ENCODE peak calls at places on chromosome 6, in four cellular contexts. B is K562, X is HepG2, A is WTC11. V is an unnamed sample.

GRCh38 chr6:82178084-82178758 is 69.3 kb downstream of the IBTK start:
- DNase-seq in A (no peak), B (no peak), X (peak; percentile 5), V (peak; percentile 7)

GRCh38 chr6:106142876-106143431 is 56.8 kb downstream of the PRDM1 start:
- DNase-seq in B (no peak), A (no peak), X (no peak), V (no peak)

GRCh38 chr6:118680452-118681095 is 29.2 kb upstream of the CEP85L start:
- DNase-seq in B (no peak), A (no peak), X (no peak), V (no peak)

GRCh38 chr6:161434331-161434730 is 160.5 kb upstream of the AGPAT4 start:
- DNase-seq in B (no peak), X (no peak), A (no peak), V (no peak)

GRCh38 chr6:166006593-166007301 is 160.9 kb downstream of the TBXT start:
- DNase-seq in X (no peak), A (no peak), B (no peak), V (no peak)

GRCh38 chr6:135576055-135576454 is 78.5 kb upstream of the AHI1 start:
- DNase-seq in X (no peak), B (no peak), A (no peak), V (no peak)

GRCh38 chr6:25608562-25609174 is 43.3 kb upstream of the SCGN start:
- DNase-seq in B (no peak), A (no peak), X (no peak), V (no peak)

GRCh38 chr6:35501784-35502183 is 4.9 kb upstream of the TEAD3 start:
- DNase-seq in X (no peak), B (no peak), A (no peak), V (no peak)

GRCh38 chr6:107560657-107561056 is 70.7 kb downstream of the SOBP start:
- DNase-seq in A (no peak), B (no peak), X (no peak), V (peak; percentile 34)

GRCh38 chr6:33456156-33456555 is 1.8 kb downstream of the ZBTB9 start:
- DNase-seq in A (no peak), X (no peak), B (no peak), V (no peak)

GRCh38 chr6:23412770-23413169 is 713.2 kb upstream of the NRSN1 start:
- DNase-seq in X (no peak), B (no peak), A (no peak), V (no peak)

GRCh38 chr6:52566853-52567279 is 10.0 kb downstream of the TRAM2 start:
- DNase-seq in A (no peak), X (peak; percentile 58), B (no peak), V (no peak)

GRCh38 chr6:1771324-1771723 is 161.6 kb downstream of the FOXC1 start:
- DNase-seq in A (no peak), B (no peak), X (no peak), V (no peak)

GRCh38 chr6:169529931-169530761 is 171.7 kb downstream of the WDR27 start:
- DNase-seq in B (no peak), X (no peak), A (no peak), V (no peak)

GRCh38 chr6:21831531-21832291 is 238.2 kb downstream of the SOX4 start:
- DNase-seq in B (no peak), A (no peak), X (no peak), V (no peak)

GRCh38 chr6:28682542-28682941 is 156.9 kb downstream of the GPX5 start:
- DNase-seq in B (no peak), A (no peak), X (no peak), V (no peak)

GRCh38 chr6:28683945-28684538 is 158.4 kb downstream of the GPX5 start:
- DNase-seq in X (peak; percentile 68), B (peak; percentile 66), A (peak; percentile 27), V (peak; percentile 56)
- TF ChIP-seq ELF4 in X (no peak), B (no peak), A (no peak), V (no peak)

DNA sequence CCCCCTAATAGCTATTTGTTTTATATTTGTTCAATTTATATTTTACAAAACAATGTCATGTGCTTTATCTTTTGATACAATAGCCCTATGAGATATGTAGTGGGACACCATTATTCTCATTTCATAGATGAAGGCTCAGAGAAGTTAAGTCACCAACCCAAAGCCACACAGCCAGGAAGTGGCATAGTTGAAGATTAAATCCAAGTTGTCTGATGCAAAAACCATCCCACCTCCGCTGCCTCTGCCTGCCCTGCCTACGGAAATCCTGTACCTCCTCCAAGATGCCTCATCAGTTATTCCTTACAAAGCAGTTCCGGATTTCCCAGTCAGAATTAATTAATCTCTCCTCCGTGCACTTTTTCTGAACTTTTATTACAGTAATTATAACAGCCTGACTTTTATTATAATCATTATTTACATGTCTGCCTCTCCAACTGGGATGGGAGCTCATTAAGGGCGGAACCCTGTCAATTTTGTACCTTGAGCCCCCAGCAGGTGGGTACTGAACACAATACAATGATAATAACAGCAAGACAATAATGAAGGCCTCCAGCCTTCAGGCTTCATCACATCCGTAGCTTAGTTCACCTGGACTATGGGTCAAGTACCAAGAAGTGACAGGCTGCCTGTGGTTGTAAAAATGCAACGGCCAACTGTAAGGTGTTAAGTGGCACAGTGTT is 54.7 kb downstream of the LRFN2 start:
- DNase-seq in B (no peak), X (no peak), A (no peak), V (no peak)
- TF ChIP-seq ELF4 in B (no peak), X (no peak), A (no peak), V (no peak)

DNA sequence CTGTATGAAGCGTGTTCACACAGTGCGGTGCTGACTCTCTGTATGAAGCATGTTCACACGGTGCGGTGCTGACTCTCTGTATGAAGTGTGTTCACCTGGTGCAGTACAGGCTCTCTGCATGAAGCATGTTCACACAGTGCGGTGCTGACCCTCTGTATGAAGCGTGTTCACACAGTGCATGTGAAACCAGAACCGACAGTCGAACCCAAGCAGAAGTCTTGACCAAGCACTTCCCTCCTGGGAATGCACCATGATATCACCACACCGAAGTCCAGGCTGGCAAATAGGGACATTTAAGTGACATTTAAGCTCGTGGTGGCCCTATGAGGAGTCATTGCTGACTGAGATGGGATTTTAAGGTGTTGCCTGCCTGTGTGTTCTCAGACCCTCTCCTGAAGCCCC is 11.3 kb upstream of the SERPINB1 start:
- DNase-seq in B (no peak), A (no peak), X (no peak), V (no peak)
- TF ChIP-seq ELF4 in B (no peak), A (no peak), X (no peak), V (no peak)

DNA sequence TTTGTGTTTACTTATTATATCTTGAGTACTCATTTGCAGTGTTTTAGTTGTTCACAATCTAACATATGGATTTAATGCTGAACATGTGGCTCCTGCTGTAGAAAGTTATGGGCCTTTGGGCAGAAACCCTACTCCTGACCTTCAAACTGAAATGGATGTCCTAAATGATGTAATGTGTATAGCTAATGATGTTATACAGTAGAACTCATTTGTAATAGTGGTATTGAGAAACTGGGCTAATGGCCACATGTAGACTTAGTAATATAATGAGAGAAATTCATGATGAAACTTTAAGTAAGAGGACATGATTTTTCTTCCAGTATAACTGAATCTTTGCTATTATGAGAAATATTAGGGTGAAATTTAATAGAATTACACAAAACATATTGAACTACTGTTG is 121.3 kb upstream of the PTPRK start:
- DNase-seq in A (no peak), B (no peak), X (no peak), V (no peak)
- TF ChIP-seq ELF4 in A (no peak), B (no peak), X (no peak), V (no peak)

GRCh38 chr6:131923356-131923755 is 27.8 kb downstream of the CCN2 start:
- DNase-seq in A (peak; percentile 75), X (peak; percentile 80), B (peak; percentile 65), V (peak; percentile 63)

GRCh38 chr6:131929227-131929626 is 21.9 kb downstream of the CCN2 start:
- DNase-seq in A (no peak), B (no peak), X (no peak), V (no peak)

GRCh38 chr6:131920656-131921055 is 30.5 kb downstream of the CCN2 start:
- DNase-seq in A (no peak), B (no peak), X (no peak), V (no peak)

DNA sequence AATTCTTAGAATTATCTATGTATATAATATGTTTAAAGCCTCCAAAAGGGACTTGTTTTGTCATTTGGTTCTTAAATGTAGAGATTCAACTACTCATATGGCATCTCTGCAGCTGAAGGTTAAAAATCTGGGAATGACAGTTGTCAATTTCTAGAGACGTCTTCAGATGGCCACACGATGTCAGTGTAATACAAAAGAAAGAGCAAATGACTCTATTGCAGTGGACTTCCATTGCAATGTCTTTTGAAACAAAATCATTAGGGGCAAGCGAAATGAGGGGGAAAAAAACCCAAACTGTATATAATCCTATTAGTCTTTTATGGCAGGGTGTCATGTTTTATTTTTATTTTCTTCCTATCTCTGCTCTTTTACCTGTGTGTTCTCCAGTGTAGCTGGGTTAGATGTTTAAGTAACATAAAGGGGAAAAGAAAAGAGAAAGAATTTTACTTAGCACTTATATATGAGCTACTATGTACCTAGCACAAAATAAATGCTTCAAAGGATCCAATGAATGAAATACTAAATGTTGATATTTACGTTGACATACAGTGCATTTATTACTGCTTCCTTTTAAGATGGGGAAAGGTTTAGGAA is 26.2 kb downstream of the CCN2 start:
- DNase-seq in B (no peak), A (no peak), X (peak; percentile 77), V (peak; percentile 45)
- TF ChIP-seq ELF4 in B (no peak), A (no peak), X (no peak), V (no peak)

DNA sequence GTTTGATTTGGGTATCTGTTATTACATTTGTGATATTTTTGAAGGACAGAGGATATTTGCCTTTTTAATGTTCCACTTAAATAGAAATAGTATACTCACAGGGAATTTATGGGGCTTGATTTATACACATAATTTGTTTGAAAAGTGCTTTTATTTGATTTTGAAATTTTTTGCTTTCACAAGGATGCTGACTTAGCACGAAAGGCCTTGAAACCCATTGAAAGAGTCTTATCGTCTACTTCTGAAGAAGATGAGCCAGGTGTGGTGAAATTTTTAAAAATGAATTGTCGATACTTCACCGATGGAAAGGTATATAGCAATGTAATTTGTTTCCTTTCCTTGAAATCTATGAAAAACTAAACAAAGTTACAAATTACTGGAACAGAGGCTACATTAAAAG is 74.3 kb upstream of the HINT3 start:
- DNase-seq in B (no peak), A (no peak), X (no peak), V (no peak)
- TF ChIP-seq ELF4 in B (no peak), A (no peak), X (no peak), V (no peak)

GRCh38 chr6:167802339-167802738 is 24.4 kb upstream of the AFDN start:
- DNase-seq in A (no peak), X (no peak), B (no peak), V (no peak)
- TF ChIP-seq ELF4 in A (no peak), X (no peak), B (no peak), V (no peak)

V was measured in HEK293T.